ENCODE peak calls at places on chromosomes 6 and 20, in eight cellular contexts. One of them, this sample, is unnamed.

GRCh38 chr6:49001856-49002255 is 461.2 kb downstream of the MMUT start:
- DNase-seq in HL-60: no peak
- DNase-seq in psoas muscle: no peak
- DNase-seq in IMR-90: peak
- DNase-seq in colonic mucosa: no peak
- DNase-seq in heart left ventricle: no peak
- DNase-seq in fibroblast of pulmonary artery: peak
- DNase-seq in right atrium auricular region: no peak
- DNase-seq in this sample: no peak

GRCh38 chr6:156953478-156954146 is 176.4 kb downstream of the ARID1B start:
- DNase-seq in right atrium auricular region: no peak
- DNase-seq in heart left ventricle: no peak
- DNase-seq in psoas muscle: no peak
- DNase-seq in HL-60: no peak
- DNase-seq in colonic mucosa: no peak
- DNase-seq in IMR-90: peak
- DNase-seq in fibroblast of pulmonary artery: peak
- DNase-seq in this sample: no peak

GRCh38 chr20:33433875-33434274 is 9.7 kb downstream of the SNTA1 start:
- DNase-seq in right atrium auricular region: no peak
- DNase-seq in fibroblast of pulmonary artery: no peak
- DNase-seq in psoas muscle: peak
- DNase-seq in IMR-90: no peak
- DNase-seq in HL-60: no peak
- DNase-seq in colonic mucosa: no peak
- DNase-seq in heart left ventricle: no peak
- DNase-seq in this sample: no peak

GRCh38 chr20:57205625-57206219 is 60.7 kb downstream of the BMP7 start:
- DNase-seq in psoas muscle: no peak
- DNase-seq in IMR-90: peak
- DNase-seq in colonic mucosa: no peak
- DNase-seq in right atrium auricular region: no peak
- DNase-seq in HL-60: no peak
- DNase-seq in fibroblast of pulmonary artery: no peak
- DNase-seq in heart left ventricle: no peak
- DNase-seq in this sample: no peak

GRCh38 chr6:157095569-157095968 is 227.8 kb downstream of the TMEM242 start:
- DNase-seq in IMR-90: no peak
- DNase-seq in right atrium auricular region: no peak
- DNase-seq in HL-60: no peak
- DNase-seq in psoas muscle: no peak
- DNase-seq in colonic mucosa: no peak
- DNase-seq in fibroblast of pulmonary artery: no peak
- DNase-seq in heart left ventricle: no peak
- DNase-seq in this sample: no peak

GRCh38 chr6:23890543-23891227 is 235.3 kb upstream of the NRSN1 start:
- DNase-seq in HL-60: no peak
- DNase-seq in fibroblast of pulmonary artery: no peak
- DNase-seq in colonic mucosa: no peak
- DNase-seq in IMR-90: no peak
- DNase-seq in psoas muscle: no peak
- DNase-seq in heart left ventricle: no peak
- DNase-seq in right atrium auricular region: no peak
- DNase-seq in this sample: no peak

GRCh38 chr6:2196079-2196679 is 49.2 kb downstream of the GMDS start:
- DNase-seq in fibroblast of pulmonary artery: peak
- DNase-seq in HL-60: peak
- DNase-seq in psoas muscle: no peak
- DNase-seq in colonic mucosa: peak
- DNase-seq in right atrium auricular region: no peak
- DNase-seq in IMR-90: peak
- DNase-seq in heart left ventricle: no peak
- DNase-seq in this sample: no peak

GRCh38 chr20:43804781-43805180 is 78.0 kb upstream of the GTSF1L start:
- DNase-seq in right atrium auricular region: no peak
- DNase-seq in fibroblast of pulmonary artery: no peak
- DNase-seq in colonic mucosa: no peak
- DNase-seq in HL-60: no peak
- DNase-seq in heart left ventricle: no peak
- DNase-seq in IMR-90: no peak
- DNase-seq in psoas muscle: no peak
- DNase-seq in this sample: no peak

GRCh38 chr6:99613705-99614429 is 7.2 kb downstream of the PRDM13 start:
- DNase-seq in HL-60: peak
- DNase-seq in IMR-90: no peak
- DNase-seq in fibroblast of pulmonary artery: no peak
- DNase-seq in right atrium auricular region: no peak
- DNase-seq in colonic mucosa: no peak
- DNase-seq in psoas muscle: peak
- DNase-seq in heart left ventricle: peak
- DNase-seq in this sample: peak

GRCh38 chr20:51331466-51331865 is 211.1 kb downstream of the NFATC2 start:
- DNase-seq in fibroblast of pulmonary artery: no peak
- DNase-seq in heart left ventricle: no peak
- DNase-seq in HL-60: no peak
- DNase-seq in psoas muscle: no peak
- DNase-seq in colonic mucosa: no peak
- DNase-seq in right atrium auricular region: no peak
- DNase-seq in IMR-90: peak
- DNase-seq in this sample: no peak

GRCh38 chr6:138657026-138657425 is 116.5 kb upstream of the CCDC28A start:
- DNase-seq in psoas muscle: no peak
- DNase-seq in heart left ventricle: no peak
- DNase-seq in colonic mucosa: no peak
- DNase-seq in IMR-90: no peak
- DNase-seq in right atrium auricular region: no peak
- DNase-seq in HL-60: no peak
- DNase-seq in fibroblast of pulmonary artery: no peak
- DNase-seq in this sample: no peak

GRCh38 chr6:74479960-74480359 is 725.9 kb downstream of the COL12A1 start:
- DNase-seq in psoas muscle: no peak
- DNase-seq in IMR-90: no peak
- DNase-seq in colonic mucosa: no peak
- DNase-seq in heart left ventricle: no peak
- DNase-seq in HL-60: no peak
- DNase-seq in right atrium auricular region: no peak
- DNase-seq in fibroblast of pulmonary artery: no peak
- DNase-seq in this sample: no peak

GRCh38 chr6:118509009-118509617 is 39.0 kb upstream of the PLN start:
- DNase-seq in psoas muscle: no peak
- DNase-seq in HL-60: no peak
- DNase-seq in fibroblast of pulmonary artery: peak
- DNase-seq in right atrium auricular region: no peak
- DNase-seq in heart left ventricle: no peak
- DNase-seq in colonic mucosa: no peak
- DNase-seq in IMR-90: peak
- DNase-seq in this sample: no peak

GRCh38 chr20:5714261-5715041 is 35.8 kb upstream of the SHLD1 start:
- DNase-seq in colonic mucosa: no peak
- DNase-seq in IMR-90: peak
- DNase-seq in heart left ventricle: no peak
- DNase-seq in fibroblast of pulmonary artery: peak
- DNase-seq in psoas muscle: no peak
- DNase-seq in HL-60: peak
- DNase-seq in right atrium auricular region: no peak
- DNase-seq in this sample: peak

GRCh38 chr20:48761023-48761785 is 66.6 kb downstream of the PREX1 start:
- DNase-seq in HL-60: peak
- DNase-seq in IMR-90: no peak
- DNase-seq in colonic mucosa: peak
- DNase-seq in heart left ventricle: peak
- DNase-seq in psoas muscle: no peak
- DNase-seq in fibroblast of pulmonary artery: no peak
- DNase-seq in right atrium auricular region: no peak
- DNase-seq in this sample: no peak

GRCh38 chr6:11632795-11633511 is 95.4 kb downstream of the TMEM170B start:
- DNase-seq in right atrium auricular region: no peak
- DNase-seq in fibroblast of pulmonary artery: peak
- DNase-seq in heart left ventricle: no peak
- DNase-seq in colonic mucosa: no peak
- DNase-seq in psoas muscle: no peak
- DNase-seq in HL-60: no peak
- DNase-seq in IMR-90: peak
- DNase-seq in this sample: no peak

GRCh38 chr6:154017786-154018185 is 21.3 kb upstream of the OPRM1 start:
- DNase-seq in colonic mucosa: no peak
- DNase-seq in right atrium auricular region: no peak
- DNase-seq in heart left ventricle: no peak
- DNase-seq in fibroblast of pulmonary artery: no peak
- DNase-seq in IMR-90: no peak
- DNase-seq in HL-60: no peak
- DNase-seq in psoas muscle: no peak
- DNase-seq in this sample: no peak

DNA sequence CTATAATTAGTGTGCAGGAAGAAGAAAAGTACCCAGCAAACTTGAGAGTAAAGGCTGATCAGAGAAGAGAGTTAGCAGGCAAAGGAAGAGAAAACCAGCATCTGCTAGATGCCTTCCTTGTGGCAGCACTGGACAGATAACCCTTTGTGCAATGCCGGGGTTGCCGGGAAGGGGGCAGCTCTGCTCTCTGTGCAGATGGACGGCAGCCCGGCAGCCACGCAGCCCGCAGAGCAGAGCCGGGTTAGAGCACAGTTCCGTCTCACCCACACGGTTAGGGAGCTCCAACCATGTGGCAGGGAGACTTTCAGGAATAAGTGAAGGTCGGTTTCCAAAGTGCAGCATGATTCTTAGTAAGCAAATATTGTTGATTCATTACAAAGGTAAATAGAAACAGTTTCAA is 80.0 kb upstream of the RPS6KA2 start:
- DNase-seq in right atrium auricular region: no peak
- DNase-seq in fibroblast of pulmonary artery: peak
- DNase-seq in colonic mucosa: peak
- DNase-seq in IMR-90: peak
- DNase-seq in heart left ventricle: no peak
- DNase-seq in psoas muscle: peak
- DNase-seq in HL-60: peak
- DNase-seq in this sample: no peak
- TF ChIP-seq CTCF in right atrium auricular region: peak
- TF ChIP-seq CTCF in fibroblast of pulmonary artery: peak
- TF ChIP-seq CTCF in colonic mucosa: peak
- TF ChIP-seq CTCF in IMR-90: peak
- TF ChIP-seq CTCF in heart left ventricle: peak
- TF ChIP-seq CTCF in psoas muscle: peak
- TF ChIP-seq CTCF in HL-60: no peak
- TF ChIP-seq CTCF in this sample: peak

GRCh38 chr20:52972190-52972937 is at the start of gene TSHZ2:
- DNase-seq in HL-60: no peak
- DNase-seq in heart left ventricle: no peak
- DNase-seq in psoas muscle: peak
- DNase-seq in colonic mucosa: peak
- DNase-seq in right atrium auricular region: no peak
- DNase-seq in IMR-90: peak
- DNase-seq in fibroblast of pulmonary artery: peak
- DNase-seq in this sample: no peak

GRCh38 chr20:52972965-52973819 is 1.0 kb downstream of the TSHZ2 start:
- DNase-seq in HL-60: no peak
- DNase-seq in IMR-90: no peak
- DNase-seq in colonic mucosa: no peak
- DNase-seq in right atrium auricular region: no peak
- DNase-seq in fibroblast of pulmonary artery: no peak
- DNase-seq in psoas muscle: peak
- DNase-seq in heart left ventricle: no peak
- DNase-seq in this sample: no peak

GRCh38 chr20:52971498-52972189 is 514 bp upstream of the TSHZ2 start:
- DNase-seq in HL-60: no peak
- DNase-seq in heart left ventricle: no peak
- DNase-seq in colonic mucosa: no peak
- DNase-seq in psoas muscle: no peak
- DNase-seq in fibroblast of pulmonary artery: no peak
- DNase-seq in right atrium auricular region: no peak
- DNase-seq in IMR-90: no peak
- DNase-seq in this sample: no peak

GRCh38 chr20:52975024-52975732 is 3.0 kb downstream of the TSHZ2 start:
- DNase-seq in IMR-90: no peak
- DNase-seq in HL-60: no peak
- DNase-seq in heart left ventricle: no peak
- DNase-seq in fibroblast of pulmonary artery: peak
- DNase-seq in psoas muscle: no peak
- DNase-seq in colonic mucosa: no peak
- DNase-seq in right atrium auricular region: no peak
- DNase-seq in this sample: no peak

GRCh38 chr20:52974155-52974554 is 2.0 kb downstream of the TSHZ2 start:
- DNase-seq in right atrium auricular region: no peak
- DNase-seq in colonic mucosa: no peak
- DNase-seq in IMR-90: no peak
- DNase-seq in fibroblast of pulmonary artery: no peak
- DNase-seq in HL-60: no peak
- DNase-seq in psoas muscle: no peak
- DNase-seq in heart left ventricle: no peak
- DNase-seq in this sample: no peak
- H3K4me3 ChIP-seq in right atrium auricular region: peak
- H3K4me3 ChIP-seq in colonic mucosa: no peak
- H3K4me3 ChIP-seq in IMR-90: no peak
- H3K4me3 ChIP-seq in fibroblast of pulmonary artery: peak
- H3K4me3 ChIP-seq in HL-60: no peak
- H3K4me3 ChIP-seq in psoas muscle: peak
- H3K4me3 ChIP-seq in heart left ventricle: peak
- H3K4me3 ChIP-seq in this sample: no peak

GRCh38 chr6:79374308-79374707 is 139.8 kb upstream of the HMGN3 start:
- DNase-seq in colonic mucosa: no peak
- DNase-seq in right atrium auricular region: no peak
- DNase-seq in heart left ventricle: no peak
- DNase-seq in psoas muscle: no peak
- DNase-seq in fibroblast of pulmonary artery: no peak
- DNase-seq in HL-60: no peak
- DNase-seq in IMR-90: no peak
- DNase-seq in this sample: no peak

GRCh38 chr6:79373880-79374279 is 139.4 kb upstream of the HMGN3 start:
- DNase-seq in colonic mucosa: no peak
- DNase-seq in heart left ventricle: no peak
- DNase-seq in right atrium auricular region: no peak
- DNase-seq in IMR-90: no peak
- DNase-seq in HL-60: no peak
- DNase-seq in psoas muscle: no peak
- DNase-seq in fibroblast of pulmonary artery: no peak
- DNase-seq in this sample: no peak

GRCh38 chr6:79373246-79373645 is 138.8 kb upstream of the HMGN3 start:
- DNase-seq in IMR-90: no peak
- DNase-seq in fibroblast of pulmonary artery: no peak
- DNase-seq in psoas muscle: no peak
- DNase-seq in HL-60: no peak
- DNase-seq in colonic mucosa: no peak
- DNase-seq in right atrium auricular region: no peak
- DNase-seq in heart left ventricle: no peak
- DNase-seq in this sample: no peak

GRCh38 chr6:79375635-79376425 is 141.3 kb upstream of the HMGN3 start:
- DNase-seq in IMR-90: no peak
- DNase-seq in colonic mucosa: no peak
- DNase-seq in psoas muscle: no peak
- DNase-seq in heart left ventricle: no peak
- DNase-seq in fibroblast of pulmonary artery: no peak
- DNase-seq in HL-60: no peak
- DNase-seq in right atrium auricular region: no peak
- DNase-seq in this sample: no peak

GRCh38 chr6:79372757-79373156 is 138.3 kb upstream of the HMGN3 start:
- DNase-seq in IMR-90: no peak
- DNase-seq in right atrium auricular region: no peak
- DNase-seq in HL-60: no peak
- DNase-seq in fibroblast of pulmonary artery: no peak
- DNase-seq in heart left ventricle: no peak
- DNase-seq in psoas muscle: no peak
- DNase-seq in colonic mucosa: no peak
- DNase-seq in this sample: no peak
- TF ChIP-seq CTCF in IMR-90: no peak
- TF ChIP-seq CTCF in right atrium auricular region: no peak
- TF ChIP-seq CTCF in HL-60: no peak
- TF ChIP-seq CTCF in fibroblast of pulmonary artery: no peak
- TF ChIP-seq CTCF in heart left ventricle: no peak
- TF ChIP-seq CTCF in psoas muscle: no peak
- TF ChIP-seq CTCF in colonic mucosa: no peak
- TF ChIP-seq CTCF in this sample: no peak

GRCh38 chr6:111585241-111585968 is 20.3 kb downstream of the TRAF3IP2 start:
- DNase-seq in right atrium auricular region: no peak
- DNase-seq in IMR-90: peak
- DNase-seq in psoas muscle: no peak
- DNase-seq in colonic mucosa: no peak
- DNase-seq in HL-60: no peak
- DNase-seq in fibroblast of pulmonary artery: peak
- DNase-seq in heart left ventricle: no peak
- DNase-seq in this sample: no peak
- H3K4me3 ChIP-seq in right atrium auricular region: no peak
- H3K4me3 ChIP-seq in IMR-90: no peak
- H3K4me3 ChIP-seq in psoas muscle: peak
- H3K4me3 ChIP-seq in colonic mucosa: no peak
- H3K4me3 ChIP-seq in HL-60: no peak
- H3K4me3 ChIP-seq in fibroblast of pulmonary artery: no peak
- H3K4me3 ChIP-seq in heart left ventricle: no peak
- H3K4me3 ChIP-seq in this sample: no peak

This sample was measured in GM06990.